ENCODE peak calls at places on chromosome 3, in ten cellular contexts. K is psoas muscle, F is lower lobe of right lung, H is fibroblast of lung, I is GM23248, P is spleen, O is left ventricle myocardium inferior, A is Panc1, N is hepatocyte, L is PC-3. Q is an unnamed sample. For H3K4me1, the result is how much of the 10 kb centered on the place peaks cover.

GRCh38 chr3:81302045-81302444 is 459.4 kb downstream of the GBE1 start:
- DNase-seq in H (peak), L (peak), O (no peak), N (peak), F (no peak), A (peak), P (no peak), I (peak), K (no peak), Q (peak)

GRCh38 chr3:31077021-31077601 is 182.7 kb upstream of the GADL1 start:
- DNase-seq in N (peak), P (no peak), O (no peak), A (peak), K (no peak), I (peak), F (no peak), H (peak), L (peak), Q (no peak)

GRCh38 chr3:174035317-174035886 is 637.9 kb downstream of the NLGN1 start:
- DNase-seq in I (peak), L (no peak), N (peak), O (no peak), P (no peak), H (peak), F (no peak), A (no peak), K (no peak), Q (no peak)

GRCh38 chr3:98954806-98955205 is 53.3 kb upstream of the DCBLD2 start:
- DNase-seq in H (peak), N (peak), K (no peak), F (no peak), O (no peak), A (no peak), P (no peak), L (peak), I (peak), Q (no peak)

GRCh38 chr3:193987186-193987585 is 148.8 kb upstream of the HES1 start:
- DNase-seq in H (peak), P (no peak), O (no peak), A (no peak), L (no peak), N (no peak), F (no peak), K (no peak), I (peak), Q (no peak)

GRCh38 chr3:34419801-34420200 is 621.4 kb downstream of the PDCD6IP start:
- DNase-seq in N (peak), O (no peak), P (no peak), K (no peak), A (no peak), H (no peak), L (no peak), I (peak), F (no peak), Q (no peak)

GRCh38 chr3:157261000-157261399 is 101.1 kb upstream of the CCNL1 start:
- DNase-seq in L (no peak), K (no peak), I (peak), P (no peak), A (no peak), O (no peak), F (no peak), H (peak), N (no peak), Q (no peak)

GRCh38 chr3:78050276-78051080 is 1010.6 kb downstream of the ROBO2 start:
- DNase-seq in F (no peak), N (no peak), L (peak), O (no peak), A (no peak), K (no peak), I (peak), H (peak), P (no peak), Q (no peak)

GRCh38 chr3:48157215-48157840 is 30.9 kb downstream of the CDC25A start:
- DNase-seq in O (no peak), A (no peak), I (peak), H (peak), F (peak), P (peak), L (peak), K (no peak), N (no peak), Q (no peak)

GRCh38 chr3:98914210-98915080 is 12.9 kb upstream of the DCBLD2 start:
- DNase-seq in K (no peak), N (no peak), L (peak), A (no peak), O (no peak), H (peak), I (no peak), F (no peak), P (no peak), Q (no peak)

GRCh38 chr3:72338082-72338941 is 509.9 kb downstream of the SHQ1 start:
- DNase-seq in N (no peak), I (peak), K (no peak), F (no peak), H (peak), L (peak), P (peak), A (peak), O (no peak), Q (no peak)

GRCh38 chr3:120473389-120473788 is 22.6 kb upstream of the FSTL1 start:
- DNase-seq in P (no peak), N (no peak), L (no peak), K (no peak), O (no peak), I (no peak), H (peak), F (no peak), A (no peak), Q (no peak)

GRCh38 chr3:13223574-13224237 is 150.5 kb upstream of the IQSEC1 start:
- DNase-seq in K (no peak), L (peak), F (no peak), P (no peak), O (peak), A (no peak), I (no peak), H (no peak), N (no peak), Q (peak)

GRCh38 chr3:190378240-190378891 is 9.6 kb upstream of the CLDN16 start:
- DNase-seq in A (no peak), H (peak), P (no peak), I (peak), F (no peak), K (no peak), N (no peak), L (peak), O (no peak), Q (no peak)

GRCh38 chr3:109081746-109082510 is 36.0 kb downstream of the MORC1 start:
- DNase-seq in L (peak), N (peak), H (peak), F (no peak), O (no peak), K (no peak), P (no peak), I (peak), A (peak), Q (peak)

GRCh38 chr3:101687142-101687931 is 819 bp upstream of the RPL24 start:
- DNase-seq in N (no peak), P (peak), I (peak), F (no peak), H (peak), K (no peak), L (peak), A (no peak), O (no peak), Q (no peak)

GRCh38 chr3:77081240-77081661 is 41.4 kb downstream of the ROBO2 start:
- DNase-seq in P (no peak), F (no peak), I (peak), O (peak), K (no peak), L (peak), A (no peak), N (peak), H (peak), Q (peak)

GRCh38 chr3:48897401-48898376 is 993 bp downstream of the SLC25A20 start:
- DNase-seq in A (no peak), K (no peak), F (no peak), N (peak), O (no peak), P (peak), I (peak), L (peak), H (no peak), Q (no peak)

GRCh38 chr3:132535575-132536441 is 61.3 kb upstream of the ACKR4 start:
- DNase-seq in F (no peak), P (no peak), K (no peak), O (peak), L (peak), I (peak), H (peak), N (peak), A (peak), Q (peak)

GRCh38 chr3:156395961-156396700 is 158.8 kb downstream of the SSR3 start:
- DNase-seq in A (no peak), L (no peak), O (no peak), I (peak), H (peak), K (no peak), P (no peak), F (no peak), N (no peak), Q (no peak)

GRCh38 chr3:170724599-170724998 is 138.7 kb upstream of the SLC7A14 start:
- DNase-seq in A (no peak), I (peak), L (no peak), P (no peak), K (no peak), N (no peak), F (no peak), H (peak), O (no peak), Q (no peak)

GRCh38 chr3:170728181-170728580 is 141.8 kb downstream of the RPL22L1 start:
- DNase-seq in P (no peak), L (no peak), N (no peak), K (no peak), O (no peak), H (no peak), F (no peak), I (no peak), A (no peak), Q (no peak)

GRCh38 chr3:170727754-170728153 is 141.9 kb upstream of the SLC7A14 start:
- DNase-seq in H (no peak), A (no peak), N (no peak), F (no peak), I (no peak), K (no peak), P (no peak), L (no peak), O (no peak), Q (no peak)

GRCh38 chr3:170725285-170725731 is 139.4 kb upstream of the SLC7A14 start:
- DNase-seq in K (no peak), N (no peak), I (peak), O (no peak), P (no peak), F (no peak), A (no peak), L (no peak), H (peak), Q (no peak)

DNA sequence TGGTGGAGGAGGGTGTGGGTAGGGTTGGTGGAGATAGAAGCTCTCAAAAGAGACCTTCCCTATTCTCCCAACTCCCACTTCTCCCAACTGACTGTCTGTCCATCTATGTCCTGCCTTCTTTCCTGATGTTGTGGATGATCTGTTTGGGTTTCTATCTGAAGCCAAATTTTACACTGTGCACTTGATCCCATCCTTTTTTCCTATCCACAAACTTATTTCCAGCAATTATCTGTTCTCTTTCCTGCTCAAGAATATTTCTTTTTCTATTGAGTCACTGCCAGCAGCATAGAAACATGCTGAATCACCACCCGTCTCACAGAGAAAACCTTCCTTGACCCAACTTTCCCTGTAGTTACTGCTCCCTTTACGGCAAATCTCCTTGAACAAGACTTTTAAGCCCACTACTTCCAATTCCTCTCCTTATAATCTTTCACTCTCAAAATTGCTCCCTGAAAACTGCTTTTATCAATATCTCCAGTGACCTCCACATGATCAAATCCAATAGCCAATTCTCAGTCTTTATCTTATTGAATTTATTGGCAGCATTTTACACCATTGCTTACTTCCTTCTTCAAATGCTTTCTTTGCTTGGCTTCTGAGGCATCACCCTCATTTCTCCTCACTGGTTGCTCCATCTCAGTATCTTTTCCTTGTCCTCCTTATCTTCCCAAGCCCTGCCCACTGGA is 141.2 kb upstream of the SLC7A14 start:
- DNase-seq in H (peak), K (no peak), F (no peak), A (no peak), O (no peak), N (no peak), L (peak), P (no peak), I (peak), Q (no peak)
- H3K4me1 ChIP-seq in H (under half), K (under half), F (under half), A (under half), O (under half), N (under half), L (under half), P (under half), I (half or more), Q (under half)

GRCh38 chr3:195191580-195191979 is 79.4 kb downstream of the XXYLT1 start:
- DNase-seq in N (no peak), H (no peak), F (no peak), I (no peak), L (no peak), K (no peak), O (no peak), P (no peak), A (no peak), Q (no peak)

GRCh38 chr3:195195321-195196209 is 75.4 kb downstream of the XXYLT1 start:
- DNase-seq in F (no peak), K (peak), I (no peak), P (no peak), O (no peak), A (no peak), H (no peak), N (no peak), L (no peak), Q (no peak)

GRCh38 chr3:195196266-195196665 is 74.7 kb downstream of the XXYLT1 start:
- DNase-seq in K (no peak), F (no peak), H (peak), O (no peak), P (no peak), N (no peak), I (peak), L (peak), A (no peak), Q (no peak)

GRCh38 chr3:195197764-195198423 is 73.1 kb downstream of the XXYLT1 start:
- DNase-seq in I (peak), P (no peak), K (no peak), N (no peak), F (no peak), H (peak), L (peak), A (no peak), O (no peak), Q (no peak)

DNA sequence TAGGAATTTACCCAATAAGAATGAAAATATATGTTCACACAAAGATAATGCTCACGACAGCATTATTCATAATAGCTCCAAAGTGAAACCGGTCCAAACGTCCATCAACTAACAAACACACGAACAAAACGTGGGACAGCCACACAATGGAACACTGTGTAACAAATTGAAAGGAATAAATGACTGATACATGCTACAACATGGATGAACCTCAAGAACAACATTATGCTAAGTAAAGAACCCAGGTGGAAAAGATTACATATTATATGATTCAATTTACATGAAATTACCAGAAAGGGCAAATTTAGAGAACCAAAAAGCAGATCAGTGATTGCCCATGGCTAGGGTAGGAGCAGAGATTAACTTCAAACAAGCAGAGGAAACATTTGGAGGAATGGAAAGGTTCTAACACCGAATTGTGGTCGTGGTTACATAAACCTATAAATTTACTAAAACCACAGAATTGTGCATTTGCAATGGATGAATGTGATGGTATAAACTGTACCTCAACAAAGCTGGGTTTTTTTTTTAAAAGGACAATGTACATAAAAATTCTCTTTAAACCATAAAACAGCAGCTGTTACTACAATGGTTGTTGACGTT is 76.3 kb downstream of the XXYLT1 start:
- DNase-seq in L (no peak), I (no peak), F (no peak), H (no peak), P (no peak), K (no peak), O (no peak), A (no peak), N (no peak), Q (no peak)
- H3K4me1 ChIP-seq in L (under half), I (under half), F (under half), H (under half), P (under half), K (under half), O (under half), A (under half), N (under half), Q (under half)

GRCh38 chr3:149316427-149316826 is 17.0 kb downstream of the TM4SF18 start:
- DNase-seq in O (no peak), P (no peak), A (no peak), H (peak), I (peak), K (no peak), F (no peak), N (no peak), L (peak), Q (no peak)

GRCh38 chr3:149317072-149317471 is 16.4 kb downstream of the TM4SF18 start:
- DNase-seq in A (no peak), L (no peak), O (no peak), I (no peak), H (no peak), K (no peak), N (no peak), F (no peak), P (no peak), Q (no peak)

GRCh38 chr3:149313542-149313941 is 19.9 kb downstream of the TM4SF18 start:
- DNase-seq in P (no peak), H (no peak), K (no peak), F (no peak), N (no peak), O (no peak), L (no peak), A (no peak), I (no peak), Q (no peak)

GRCh38 chr3:149314807-149315578 is 18.4 kb downstream of the TM4SF18 start:
- DNase-seq in A (no peak), H (peak), F (no peak), N (peak), P (no peak), O (no peak), L (peak), K (no peak), I (peak), Q (no peak)

GRCh38 chr3:149315694-149316093 is 17.7 kb downstream of the TM4SF18 start:
- DNase-seq in P (no peak), I (peak), O (no peak), L (no peak), F (no peak), A (no peak), N (no peak), K (no peak), H (peak), Q (no peak)
- H3K4me1 ChIP-seq in P (under half), I (under half), O (under half), L (under half), F (under half), A (under half), N (under half), K (under half), H (under half), Q (under half)

GRCh38 chr3:197308591-197308990 is 10.2 kb upstream of the DLG1 start:
- DNase-seq in K (no peak), O (no peak), H (peak), N (no peak), A (no peak), I (peak), F (no peak), L (peak), P (no peak), Q (no peak)
- H3K4me1 ChIP-seq in K (under half), O (under half), H (under half), N (under half), A (under half), I (half or more), F (under half), L (half or more), P (under half), Q (under half)

GRCh38 chr3:172069473-172069872 is 30.1 kb downstream of the FNDC3B start:
- DNase-seq in A (no peak), F (no peak), I (no peak), H (no peak), K (no peak), L (no peak), P (no peak), O (no peak), N (no peak), Q (no peak)

GRCh38 chr3:172068977-172069376 is 29.6 kb downstream of the FNDC3B start:
- DNase-seq in H (no peak), L (no peak), I (no peak), O (no peak), P (no peak), N (no peak), F (no peak), A (no peak), K (no peak), Q (no peak)

GRCh38 chr3:172066880-172067778 is 27.8 kb downstream of the FNDC3B start:
- DNase-seq in F (no peak), A (no peak), H (no peak), N (no peak), O (no peak), K (no peak), P (no peak), L (no peak), I (no peak), Q (no peak)

GRCh38 chr3:172065967-172066762 is 26.8 kb downstream of the FNDC3B start:
- DNase-seq in L (peak), P (no peak), K (no peak), H (peak), N (peak), F (no peak), O (no peak), A (no peak), I (peak), Q (no peak)

GRCh38 chr3:172067837-172068440 is 28.6 kb downstream of the FNDC3B start:
- DNase-seq in O (no peak), K (no peak), H (no peak), A (no peak), F (no peak), L (no peak), I (no peak), P (no peak), N (no peak), Q (no peak)
- H3K4me1 ChIP-seq in O (half or more), K (half or more), H (under half), A (half or more), F (half or more), L (under half), I (half or more), P (under half), N (half or more), Q (half or more)

DNA sequence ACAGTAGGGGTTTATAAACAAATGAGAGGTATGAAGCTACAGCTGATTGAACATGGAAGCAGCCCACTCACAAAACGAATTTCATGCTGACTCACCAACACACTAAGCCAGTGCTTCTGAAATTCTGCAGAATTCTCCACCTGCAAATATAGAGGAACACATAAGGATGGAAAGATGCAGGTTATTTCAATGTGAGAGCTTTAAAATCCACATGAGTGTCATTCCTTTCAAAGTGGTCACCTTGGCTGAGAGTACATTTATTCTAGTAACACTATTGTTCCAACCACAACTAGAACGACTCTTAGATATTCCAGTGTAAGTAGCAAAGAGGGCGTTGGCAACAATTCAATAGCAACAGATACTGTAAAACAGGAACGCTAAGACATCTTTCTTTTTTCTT is 189.9 kb upstream of the TSC22D2 start:
- DNase-seq in I (no peak), K (no peak), O (no peak), L (no peak), F (no peak), H (peak), P (no peak), N (no peak), A (no peak), Q (no peak)
- H3K4me1 ChIP-seq in I (under half), K (under half), O (under half), L (under half), F (under half), H (under half), P (under half), N (under half), A (under half), Q (under half)